ENCODE peak calls at places on chromosomes 2 and 18, in six cellular contexts. K, H, T, V, C and A are unnamed samples.

GRCh38 chr18:52288403-52289004 is 51.5 kb upstream of the DCC start:
- DNase-seq in V (peak), H (no peak), C (peak), T (no peak), K (no peak), A (peak)

GRCh38 chr18:75183524-75183923 is 25.4 kb downstream of the PTGR3 start:
- DNase-seq in T (no peak), C (no peak), V (no peak), K (no peak), H (no peak), A (no peak)

GRCh38 chr2:204004912-204005311 is 68.3 kb downstream of the ICOS start:
- DNase-seq in K (no peak), H (no peak), C (no peak), T (no peak), V (no peak), A (no peak)

GRCh38 chr2:128727914-128728313 is 409.2 kb upstream of the HS6ST1 start:
- DNase-seq in V (no peak), H (no peak), K (no peak), T (no peak), C (no peak), A (no peak)

GRCh38 chr2:101770672-101771071 is 73.2 kb downstream of the MAP4K4 start:
- DNase-seq in V (peak), H (no peak), T (no peak), C (peak), K (no peak), A (peak)

GRCh38 chr18:50396005-50396404 is 21.2 kb downstream of the SKA1 start:
- DNase-seq in H (no peak), K (no peak), T (no peak), C (no peak), V (no peak), A (peak)

GRCh38 chr2:237164474-237165047 is 78.9 kb downstream of the COPS8 start:
- DNase-seq in C (no peak), T (no peak), V (no peak), K (no peak), H (no peak), A (no peak)

GRCh38 chr2:136423516-136423996 is 305.6 kb upstream of the CXCR4 start:
- DNase-seq in K (peak), T (peak), C (peak), V (peak), H (peak), A (peak)

GRCh38 chr2:142734770-142735169 is 142.7 kb upstream of the KYNU start:
- DNase-seq in V (no peak), T (no peak), H (no peak), K (no peak), C (no peak), A (no peak)

GRCh38 chr2:6224267-6224666 is 532.1 kb downstream of the SOX11 start:
- DNase-seq in K (no peak), C (no peak), T (no peak), H (no peak), V (no peak), A (no peak)